ENCODE peak calls at places on chromosomes 13 and 19, in four cellular contexts. I is SK-N-SH, G is K562, N is H1. C is an unnamed sample.

GRCh38 chr13:35016362-35017148 is 74.5 kb downstream of the NBEA start:
- DNase-seq in I (no peak), G (no peak), N (no peak), C (no peak)

GRCh38 chr13:31160857-31161582 is 684 bp downstream of the HSPH1 start:
- DNase-seq in I (peak; percentile 64), G (peak; percentile 68), N (peak; percentile 58), C (peak; percentile 37)

GRCh38 chr13:98557934-98558630 is 18.8 kb downstream of the STK24 start:
- DNase-seq in I (no peak), G (no peak), N (no peak), C (no peak)

GRCh38 chr13:46126552-46127171 is 21.8 kb upstream of the CPB2 start:
- DNase-seq in I (peak; percentile 68), G (peak; percentile 81), N (peak; percentile 91), C (no peak)

GRCh38 chr13:94968040-94968756 is 255.9 kb upstream of the SOX21 start:
- DNase-seq in I (peak; percentile 66), G (no peak), N (peak; percentile 83), C (no peak)

GRCh38 chr19:57348136-57348535 is 2.9 kb upstream of the ZNF304 start:
- DNase-seq in I (no peak), G (no peak), N (no peak), C (no peak)

GRCh38 chr13:37869506-37869755 is 141 bp downstream of the TRPC4 start:
- DNase-seq in I (no peak), G (no peak), N (no peak), C (no peak)

GRCh38 chr13:28494861-28495585 is at the start of gene FLT1:
- DNase-seq in I (peak; percentile 41), G (no peak), N (peak; percentile 87), C (no peak)

GRCh38 chr13:33281951-33282595 is 3.5 kb downstream of the STARD13 start:
- DNase-seq in I (no peak), G (no peak), N (no peak), C (no peak)

GRCh38 chr19:9961103-9961502 is 24.8 kb upstream of the OLFM2 start:
- DNase-seq in I (no peak), G (no peak), N (no peak), C (no peak)

GRCh38 chr19:19591133-19591825 is 27.2 kb downstream of the PBX4 start:
- DNase-seq in I (no peak), G (no peak), N (no peak), C (peak; percentile 84)

GRCh38 chr13:31166591-31166990 is 4.9 kb upstream of the HSPH1 start:
- DNase-seq in I (no peak), G (no peak), N (no peak), C (no peak)

GRCh38 chr19:48821633-48822032 is 10.8 kb upstream of the BCAT2 start:
- DNase-seq in I (no peak), G (no peak), N (no peak), C (no peak)

GRCh38 chr13:112956516-112957294 is 12.3 kb upstream of the MCF2L start:
- DNase-seq in I (no peak), G (no peak), N (no peak), C (no peak)

GRCh38 chr19:40424637-40425449 is 949 bp downstream of the SERTAD1 start:
- DNase-seq in I (no peak), G (peak; percentile 56), N (peak; percentile 90), C (no peak)

GRCh38 chr19:34128558-34129250 is 43.6 kb upstream of the LSM14A start:
- DNase-seq in I (no peak), G (no peak), N (no peak), C (no peak)

GRCh38 chr19:14114854-14115253 is 2.7 kb downstream of the PRKACA start:
- DNase-seq in I (peak; percentile 60), G (peak; percentile 52), N (peak; percentile 85), C (no peak)

GRCh38 chr13:50366488-50367174 is 351.4 kb downstream of the KCNRG start:
- DNase-seq in I (peak; percentile 32), G (no peak), N (no peak), C (peak; percentile 79)

GRCh38 chr19:3808420-3809143 is 22.4 kb upstream of the MATK start:
- DNase-seq in I (no peak), G (no peak), N (no peak), C (no peak)

GRCh38 chr13:66859934-66860867 is 369.9 kb downstream of the PCDH9 start:
- DNase-seq in I (no peak), G (peak; percentile 1), N (no peak), C (no peak)

GRCh38 chr13:21123956-21124355 is 52.4 kb downstream of the SKA3 start:
- DNase-seq in I (no peak), G (no peak), N (peak; percentile 72), C (no peak)

GRCh38 chr19:55063492-55063843 is 520 bp upstream of the RDH13 start:
- DNase-seq in I (no peak), G (no peak), N (no peak), C (no peak)

GRCh38 chr13:30796833-30797601 is 61.7 kb downstream of the ALOX5AP start:
- DNase-seq in I (no peak), G (no peak), N (no peak), C (no peak)

GRCh38 chr13:98289339-98289935 is 112.4 kb upstream of the RNF113B start:
- DNase-seq in I (no peak), G (no peak), N (no peak), C (no peak)

GRCh38 chr19:41792513-41793413 is 3.6 kb upstream of the CEACAM3 start:
- DNase-seq in I (peak; percentile 50), G (peak; percentile 72), N (peak; percentile 76), C (no peak)

GRCh38 chr19:38543807-38544568 is 73.8 kb downstream of the MAP4K1 start:
- DNase-seq in I (peak; percentile 93), G (peak; percentile 100), N (no peak), C (peak; percentile 64)

GRCh38 chr13:40094056-40094455 is 438.6 kb downstream of the COG6 start:
- DNase-seq in I (no peak), G (no peak), N (no peak), C (no peak)

GRCh38 chr19:45498411-45499195 is at the start of gene PPM1N:
- DNase-seq in I (no peak), G (peak; percentile 59), N (peak; percentile 85), C (no peak)

GRCh38 chr13:50037788-50038187 is 22.5 kb downstream of the KCNRG start:
- DNase-seq in I (no peak), G (no peak), N (no peak), C (no peak)

GRCh38 chr19:8827277-8827676 is 4.8 kb downstream of the ZNF558 start:
- DNase-seq in I (no peak), G (no peak), N (no peak), C (no peak)

GRCh38 chr13:56134524-56134923 is 1006.2 kb upstream of the PRR20A start:
- DNase-seq in I (no peak), G (no peak), N (no peak), C (no peak)

GRCh38 chr13:51906581-51906980 is 44.8 kb downstream of the CCDC70 start:
- DNase-seq in I (peak; percentile 68), G (no peak), N (no peak), C (no peak)

GRCh38 chr19:13849991-13850909 is 26.7 kb upstream of the NANOS3 start:
- DNase-seq in I (peak; percentile 89), G (peak; percentile 92), N (peak; percentile 88), C (no peak)

GRCh38 chr19:16888629-16889371 is at the start of gene F2RL3:
- DNase-seq in I (peak; percentile 71), G (peak; percentile 90), N (no peak), C (no peak)

GRCh38 chr13:103517066-103517767 is 451.0 kb upstream of the SLC10A2 start:
- DNase-seq in I (no peak), G (no peak), N (no peak), C (peak; percentile 57)

GRCh38 chr19:784541-784940 is 12.7 kb upstream of the PTBP1 start:
- DNase-seq in I (no peak), G (no peak), N (no peak), C (no peak)

GRCh38 chr13:47175172-47175806 is 278.4 kb upstream of the HTR2A start:
- DNase-seq in I (no peak), G (no peak), N (no peak), C (no peak)

GRCh38 chr19:48169974-48170803 is at the start of the genes LIG1 and ZSWIM9:
- DNase-seq in I (peak; percentile 98), G (peak; percentile 94), N (peak; percentile 95), C (peak; percentile 71)

GRCh38 chr13:82076421-82076820 is 1735.5 kb upstream of the SPRY2 start:
- DNase-seq in I (no peak), G (no peak), N (no peak), C (no peak)

GRCh38 chr13:44726777-44727176 is 150.6 kb upstream of the TSC22D1 start:
- DNase-seq in I (no peak), G (no peak), N (no peak), C (no peak)
- TF ChIP-seq NRF1 in I (no peak), G (no peak), N (no peak), C (no peak)

DNA sequence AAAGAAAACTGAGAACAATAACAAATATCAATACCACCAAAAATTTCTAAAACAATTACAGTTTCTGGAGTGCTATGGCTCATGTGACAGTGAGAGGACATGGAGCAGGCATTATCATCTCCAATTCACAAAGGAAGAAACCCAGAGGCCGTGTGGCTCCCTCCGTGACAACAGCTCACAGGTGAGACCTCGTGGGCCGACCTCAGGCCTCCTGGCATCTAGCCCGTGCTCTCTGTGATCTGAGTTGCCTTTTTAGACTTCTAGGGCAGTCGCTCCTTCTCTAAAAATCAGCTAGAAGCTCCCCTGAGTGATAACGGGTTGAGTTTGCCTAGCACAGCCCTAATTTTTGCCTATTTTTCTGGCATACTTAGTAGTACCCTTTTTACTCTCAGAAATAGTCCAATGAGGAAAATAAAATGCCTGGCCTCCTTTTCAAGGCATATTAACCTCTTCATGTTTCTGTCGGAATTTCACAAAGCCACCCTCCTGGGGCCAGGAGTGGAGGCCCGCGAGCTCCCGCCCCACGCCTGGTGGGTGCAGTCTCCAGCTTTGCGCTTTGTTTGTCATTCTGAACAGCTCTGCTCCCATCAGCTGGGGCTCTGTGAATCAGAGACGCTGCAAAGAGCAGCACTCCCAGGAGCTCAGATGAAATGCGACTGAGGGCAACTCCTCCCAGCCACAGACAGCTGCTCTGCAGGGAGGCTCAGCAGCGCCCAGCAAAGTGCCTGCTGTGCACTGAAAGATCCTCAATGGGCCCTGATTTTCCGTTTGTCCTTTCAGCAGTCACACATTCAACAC is 292.5 kb downstream of the UQCRFS1 start:
- DNase-seq in I (no peak), G (no peak), N (peak; percentile 54), C (no peak)
- TF ChIP-seq NRF1 in I (no peak), G (no peak), N (no peak), C (no peak)

DNA sequence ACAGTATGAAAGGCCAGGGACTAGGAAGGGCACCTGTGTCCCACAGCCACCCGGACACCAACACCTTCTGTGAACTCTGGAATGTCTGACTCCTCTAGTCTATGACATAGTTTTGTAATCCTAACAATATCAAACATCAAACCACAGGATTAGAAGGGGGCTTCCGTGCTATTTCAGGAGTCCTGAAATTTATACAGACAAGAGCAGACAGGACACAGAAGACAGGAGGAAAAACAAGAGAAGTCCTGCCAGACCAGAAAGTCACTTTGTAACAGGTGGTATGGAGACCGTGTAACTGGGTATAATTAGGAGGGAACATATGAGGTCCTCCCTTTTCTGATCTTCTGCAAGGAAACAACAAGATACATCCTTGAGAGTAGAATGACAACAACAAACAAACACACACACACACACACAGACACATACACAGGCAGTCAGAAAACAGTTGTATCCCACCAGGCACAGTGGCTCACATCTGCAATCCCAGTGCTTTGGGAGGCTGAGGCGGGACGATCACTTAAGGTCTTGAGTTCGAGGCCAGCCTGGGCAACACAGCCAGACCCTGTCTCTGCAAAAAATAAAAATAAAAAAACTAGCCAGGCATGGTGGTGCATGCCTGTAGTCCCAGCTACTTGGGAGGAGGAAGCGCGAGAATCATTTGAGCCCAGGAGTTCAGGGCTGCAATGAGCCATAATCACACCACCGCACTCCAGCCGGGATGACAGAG is 13.1 kb downstream of the INSR start:
- DNase-seq in I (no peak), G (no peak), N (no peak), C (no peak)
- TF ChIP-seq NRF1 in I (no peak), G (no peak), N (no peak), C (no peak)

GRCh38 chr19:33110201-33110910 is 21.6 kb upstream of the WDR88 start:
- DNase-seq in I (no peak), G (no peak), N (no peak), C (no peak)
- TF ChIP-seq NRF1 in I (no peak), G (no peak), N (no peak), C (no peak)

C was measured in GM12878.